ENCODE peak calls at places on chromosomes 7 and 10, in seven cellular contexts. U is adrenal gland; J is colonic mucosa; N is AG04449; T is uterus; R is cardiac fibroblast; A is Jurkat, Clone E6-1. W is an unnamed sample.
A peak's percentile ranks its signal among the peaks of the same experiment; 100 is the strongest.

GRCh38 chr10:48459270-48460147 is 145.4 kb downstream of the ARHGAP22 start:
- DNase-seq in J (peak; percentile 12), R (no peak), T (no peak), U (no peak), A (no peak), N (no peak), W (no peak)

GRCh38 chr7:37344886-37345579 is 103.6 kb downstream of the ELMO1 start:
- DNase-seq in U (no peak), N (no peak), J (no peak), R (no peak), A (peak; percentile 36), T (no peak), W (no peak)

GRCh38 chr7:81414411-81414810 is 355.4 kb downstream of the HGF start:
- DNase-seq in T (no peak), R (peak; percentile 36), J (peak; percentile 55), U (no peak), A (no peak), N (no peak), W (peak; percentile 30)

GRCh38 chr10:120132811-120133210 is 240.3 kb downstream of the SEC23IP start:
- DNase-seq in J (no peak), U (no peak), R (no peak), N (no peak), T (no peak), A (peak; percentile 67), W (no peak)

GRCh38 chr7:40604601-40605438 is 470.0 kb downstream of the SUGCT start:
- DNase-seq in A (peak; percentile 26), N (no peak), R (peak; percentile 76), T (no peak), U (peak; percentile 65), J (peak; percentile 38), W (peak; percentile 55)

GRCh38 chr7:154841731-154842331 is 161.1 kb downstream of the PAXIP1 start:
- DNase-seq in A (no peak), N (no peak), R (no peak), T (no peak), U (no peak), J (no peak), W (no peak)

GRCh38 chr10:119538632-119539358 is 3.7 kb downstream of the RGS10 start:
- DNase-seq in N (no peak), R (peak; percentile 34), U (no peak), T (no peak), A (no peak), J (no peak), W (peak; percentile 35)

GRCh38 chr7:127705461-127705959 is 53.5 kb downstream of the SND1 start:
- DNase-seq in N (no peak), U (no peak), R (peak; percentile 40), A (no peak), J (no peak), T (no peak), W (peak; percentile 56)

GRCh38 chr7:50404392-50404791 is 45.8 kb downstream of the FIGNL1 start:
- DNase-seq in J (no peak), U (no peak), T (no peak), R (no peak), N (no peak), A (no peak), W (no peak)

GRCh38 chr7:47193003-47193402 is 388.9 kb downstream of the TNS3 start:
- DNase-seq in T (no peak), N (no peak), J (peak; percentile 66), R (no peak), A (no peak), U (no peak), W (no peak)

GRCh38 chr10:97795886-97796285 is 24.1 kb upstream of the SFRP5 start:
- DNase-seq in U (no peak), R (no peak), J (no peak), A (no peak), T (no peak), N (no peak), W (no peak)

GRCh38 chr10:126524526-126524925 is 136.2 kb upstream of the ADAM12 start:
- DNase-seq in J (no peak), A (no peak), T (no peak), U (no peak), N (no peak), R (no peak), W (no peak)

GRCh38 chr10:29420744-29421143 is 131.9 kb downstream of the LYZL1 start:
- DNase-seq in N (no peak), U (no peak), A (no peak), R (no peak), T (no peak), J (no peak), W (no peak)

GRCh38 chr7:97043281-97043680 is 18.6 kb upstream of the DLX5 start:
- DNase-seq in N (peak; percentile 1), U (no peak), R (no peak), A (no peak), J (no peak), T (no peak), W (peak; percentile 49)

GRCh38 chr10:86137561-86137960 is 229.0 kb downstream of the GRID1 start:
- DNase-seq in T (no peak), N (no peak), R (no peak), A (no peak), U (no peak), J (no peak), W (no peak)

GRCh38 chr10:22634093-22634492 is 80.3 kb downstream of the PIP4K2A start:
- DNase-seq in T (no peak), N (no peak), A (no peak), U (no peak), R (no peak), J (no peak), W (no peak)

DNA sequence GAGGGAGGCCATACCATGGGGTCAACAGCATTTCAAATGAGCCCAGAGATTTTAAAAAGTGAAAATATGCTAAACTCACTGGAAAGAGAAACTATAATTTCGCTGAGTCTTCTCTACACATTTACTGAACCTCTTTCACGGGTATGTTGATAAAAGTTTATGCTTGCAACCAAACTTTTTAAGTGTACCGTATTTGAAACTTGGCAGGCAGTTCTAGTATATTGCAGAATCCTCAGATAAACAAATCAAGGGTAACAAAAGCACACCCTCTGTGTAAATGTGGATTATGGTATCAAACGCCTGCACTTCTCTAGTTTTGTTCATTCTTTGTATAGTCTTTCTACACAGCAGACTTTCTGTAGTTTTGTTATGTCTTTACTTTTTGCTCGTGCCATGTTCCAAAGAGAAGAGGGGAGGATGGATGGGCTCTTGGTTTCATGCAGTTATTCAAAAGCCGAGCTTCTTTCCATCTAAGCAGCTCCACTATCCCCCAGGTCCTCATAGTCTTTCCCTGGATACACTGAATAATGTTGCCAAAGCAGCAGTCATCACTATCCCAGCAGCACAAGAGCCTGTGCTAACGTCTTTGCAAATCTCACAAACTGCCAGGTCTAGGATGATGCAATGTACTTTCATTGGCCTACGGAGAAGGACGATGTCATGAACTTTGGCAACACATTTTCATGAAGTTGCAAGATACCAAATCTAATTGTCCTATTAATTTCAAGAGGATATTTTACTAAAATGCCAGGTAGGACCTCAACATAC is 131.2 kb downstream of the MPP7 start:
- DNase-seq in A (no peak), N (no peak), R (no peak), T (peak; percentile 24), U (no peak), J (no peak), W (peak; percentile 4)
- H3K4me3 ChIP-seq in A (no peak overlapping the region), N (no peak overlapping the region), R (no peak overlapping the region), T (no peak overlapping the region), U (no peak overlapping the region), J (no peak overlapping the region), W (no peak overlapping the region)

DNA sequence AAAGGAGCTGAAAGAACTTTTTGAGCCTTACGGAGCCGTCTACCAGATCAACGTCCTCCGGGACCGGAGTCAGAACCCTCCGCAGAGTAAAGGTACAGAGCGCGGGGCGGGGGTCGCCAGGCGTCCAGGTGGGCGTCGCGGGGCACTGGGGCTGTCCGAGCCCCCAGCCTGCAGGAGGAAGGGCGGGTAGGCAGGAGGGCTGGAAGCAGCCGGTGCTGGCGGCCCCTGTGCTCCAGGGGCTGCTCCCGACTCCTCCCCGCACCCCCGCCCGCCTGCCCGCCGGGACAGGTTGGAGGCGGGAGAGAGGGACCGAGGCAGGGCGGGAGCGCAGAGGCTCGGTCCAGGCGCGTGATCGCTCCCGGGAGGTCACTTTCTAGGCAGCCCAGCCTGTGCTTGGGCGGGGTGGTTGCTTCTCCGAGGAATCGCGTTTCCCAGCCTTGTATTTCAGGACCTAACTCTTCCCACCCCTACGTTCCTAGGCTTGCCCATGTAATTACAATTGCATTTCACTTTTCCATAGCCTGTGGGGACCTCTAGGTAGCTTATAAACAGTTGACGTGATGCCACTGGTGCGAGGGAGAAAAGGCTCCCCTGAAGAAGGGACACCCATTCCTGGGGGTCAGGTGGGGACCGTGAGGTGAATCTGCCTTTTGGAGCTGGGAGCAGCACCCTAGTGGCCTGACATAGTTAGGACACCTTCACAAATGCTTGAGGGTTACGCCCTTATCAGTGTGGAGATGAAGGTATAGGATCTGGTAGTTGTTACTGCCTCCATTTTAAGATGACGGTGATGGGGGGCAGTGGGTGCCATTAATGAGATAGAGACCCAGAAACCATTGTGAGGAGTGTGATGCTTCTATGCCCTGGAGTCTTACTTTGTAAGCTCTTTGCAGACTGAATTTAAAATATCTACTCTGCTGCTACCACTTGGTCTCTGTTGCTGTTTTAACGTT is 148.2 kb downstream of the CELF2 start:
- DNase-seq in T (peak; percentile 67), A (peak; percentile 94), J (peak; percentile 32), U (no peak), N (no peak), R (peak; percentile 5), W (peak; percentile 36)
- H3K4me3 ChIP-seq in T (peak overlapping the region; percentile 50), A (peak overlapping the region; percentile 84), J (peak overlapping the region; percentile 52), U (no peak overlapping the region), N (peak overlapping the region; percentile 64), R (peak overlapping the region; percentile 45), W (no peak overlapping the region)

DNA sequence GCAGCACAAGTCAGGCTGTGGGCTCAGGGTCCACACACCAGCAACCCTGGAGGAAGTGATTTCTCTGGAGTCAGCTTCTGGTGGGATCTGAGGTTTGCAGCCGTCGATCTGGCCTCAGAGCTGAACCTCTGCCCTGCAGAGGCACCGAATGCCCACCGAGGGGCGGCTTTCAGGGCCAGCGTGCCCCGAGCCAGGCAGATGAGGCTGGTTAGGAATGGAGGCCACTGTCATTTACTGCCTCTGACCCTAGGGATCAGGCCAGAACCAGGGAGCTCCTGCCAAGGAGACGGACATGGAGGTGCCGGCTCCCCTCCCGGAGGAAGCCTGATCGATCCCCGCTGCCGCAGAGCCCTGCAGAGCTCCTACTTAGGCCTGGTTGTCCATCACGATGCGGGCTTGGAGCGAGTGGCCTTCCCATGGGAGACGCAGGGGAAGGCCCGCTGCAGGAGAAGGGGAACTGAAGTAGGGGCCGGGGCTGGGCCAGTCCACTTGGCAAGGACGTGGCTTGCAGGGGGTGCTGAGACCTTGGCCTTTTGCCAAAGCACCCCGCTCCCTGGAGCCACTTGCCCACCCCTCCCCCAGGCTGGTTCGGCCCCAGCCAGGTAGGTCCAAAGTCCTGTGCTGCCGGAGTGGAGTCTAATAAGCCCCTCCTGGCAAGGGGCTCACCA is 19.6 kb upstream of the ELFN1 start:
- DNase-seq in T (no peak), N (no peak), U (no peak), R (no peak), A (no peak), J (no peak), W (no peak)
- H3K4me3 ChIP-seq in T (no peak overlapping the region), N (no peak overlapping the region), U (no peak overlapping the region), R (no peak overlapping the region), A (no peak overlapping the region), J (no peak overlapping the region), W (no peak overlapping the region)

DNA sequence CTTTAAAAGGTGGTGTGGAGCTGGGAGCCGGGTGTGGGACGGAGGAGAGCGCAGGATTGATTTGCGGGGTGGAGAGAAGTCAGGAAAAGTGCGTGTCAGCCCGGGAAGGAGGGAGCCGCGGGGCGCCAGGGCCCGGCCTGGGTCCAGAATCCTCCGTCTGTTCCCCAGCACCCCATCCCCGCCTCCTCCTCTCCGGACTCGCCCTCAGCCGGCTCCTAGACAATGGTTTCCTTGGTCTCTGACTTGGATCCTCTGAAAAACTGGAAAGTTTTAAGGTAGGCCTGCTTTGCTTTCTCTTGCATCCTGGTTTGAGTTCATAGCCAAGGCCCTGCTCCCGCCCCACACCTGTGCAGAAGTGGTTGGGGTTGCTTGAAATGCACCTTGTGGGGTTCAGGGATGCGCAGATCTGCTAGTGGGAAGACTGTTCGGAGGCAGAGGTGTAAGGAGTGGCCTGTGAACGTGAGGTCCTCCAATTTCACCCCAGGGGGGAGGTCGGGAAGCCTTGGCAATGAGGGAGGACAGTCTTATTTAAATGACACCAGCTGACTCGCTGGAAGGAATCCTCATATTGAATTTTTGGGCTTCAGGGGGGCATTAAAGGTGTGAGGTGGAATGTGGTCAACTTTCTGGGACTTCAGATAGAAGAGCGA is 219.0 kb upstream of the CELF2 start:
- DNase-seq in J (no peak), N (no peak), A (no peak), R (no peak), T (peak; percentile 47), U (no peak), W (no peak)
- H3K4me3 ChIP-seq in J (no peak overlapping the region), N (no peak overlapping the region), A (no peak overlapping the region), R (no peak overlapping the region), T (peak overlapping the region; percentile 31), U (no peak overlapping the region), W (no peak overlapping the region)

W was measured in epithelial cell of esophagus.